ENCODE peak calls at places on chromosomes 5 and 9, in eight cellular contexts. I, V, P, A, N, X, H and F are unnamed samples.

GRCh38 chr9:93254806-93255519 is 71.0 kb downstream of the WNK2 start:
- DNase-seq in I (no peak), V (no peak), P (no peak), A (no peak), N (no peak), X (no peak), H (no peak), F (peak; percentile 1)

GRCh38 chr9:25658587-25658986 is 19.7 kb downstream of the TUSC1 start:
- DNase-seq in I (no peak), V (no peak), P (no peak), A (no peak), N (no peak), X (no peak), H (no peak), F (no peak)

GRCh38 chr9:2623046-2623865 is 1.7 kb downstream of the VLDLR start:
- DNase-seq in I (peak; percentile 43), V (peak; percentile 59), P (peak; percentile 43), A (no peak), N (no peak), X (no peak), H (peak; percentile 64), F (no peak)

GRCh38 chr5:79200573-79201183 is 35.3 kb upstream of the JMY start:
- DNase-seq in I (no peak), V (peak; percentile 18), P (no peak), A (no peak), N (no peak), X (peak; percentile 38), H (peak; percentile 20), F (no peak)

GRCh38 chr5:130720355-130720754 is 444.7 kb downstream of the HINT1 start:
- DNase-seq in I (no peak), V (no peak), P (peak; percentile 71), A (no peak), N (no peak), X (peak; percentile 1), H (peak; percentile 69), F (no peak)

GRCh38 chr5:100777680-100778281 is 125.3 kb downstream of the ST8SIA4 start:
- DNase-seq in I (no peak), V (peak; percentile 89), P (peak; percentile 91), A (no peak), N (peak; percentile 28), X (peak; percentile 1), H (peak; percentile 85), F (peak; percentile 61)

GRCh38 chr5:78536797-78537196 is 111.8 kb downstream of the LHFPL2 start:
- DNase-seq in I (no peak), V (no peak), P (no peak), A (no peak), N (no peak), X (no peak), H (no peak), F (no peak)

GRCh38 chr9:37784291-37784639 is 599 bp downstream of the EXOSC3 start:
- DNase-seq in I (no peak), V (peak; percentile 14), P (no peak), A (no peak), N (peak; percentile 11), X (peak; percentile 28), H (no peak), F (no peak)

GRCh38 chr5:51387854-51388320 is 4.6 kb downstream of the ISL1 start:
- DNase-seq in I (peak; percentile 48), V (no peak), P (no peak), A (no peak), N (no peak), X (no peak), H (no peak), F (no peak)

GRCh38 chr5:171623551-171624097 is 162.0 kb upstream of the SMIM23 start:
- DNase-seq in I (peak; percentile 81), V (no peak), P (no peak), A (no peak), N (no peak), X (no peak), H (no peak), F (no peak)

GRCh38 chr5:75265731-75266130 is 29.1 kb upstream of the ANKRD31 start:
- DNase-seq in I (no peak), V (peak; percentile 53), P (peak; percentile 44), A (no peak), N (no peak), X (peak; percentile 25), H (peak; percentile 50), F (no peak)

GRCh38 chr9:114697951-114698351 is 16.0 kb upstream of the TEX48 start:
- DNase-seq in I (no peak), V (no peak), P (no peak), A (no peak), N (peak; percentile 53), X (no peak), H (no peak), F (no peak)

GRCh38 chr5:84274585-84275468 is 109.9 kb downstream of the EDIL3 start:
- DNase-seq in I (peak; percentile 51), V (peak; percentile 28), P (peak; percentile 47), A (no peak), N (no peak), X (peak; percentile 2), H (peak; percentile 61), F (no peak)

GRCh38 chr5:133700251-133700650 is 87.9 kb upstream of the FSTL4 start:
- DNase-seq in I (no peak), V (no peak), P (no peak), A (no peak), N (no peak), X (no peak), H (no peak), F (no peak)

GRCh38 chr9:114395196-114395595 is 7.4 kb upstream of the AKNA start:
- DNase-seq in I (no peak), V (no peak), P (no peak), A (no peak), N (no peak), X (no peak), H (no peak), F (no peak)

GRCh38 chr5:159751459-159751858 is 164.8 kb upstream of the ADRA1B start:
- DNase-seq in I (no peak), V (no peak), P (no peak), A (no peak), N (no peak), X (no peak), H (no peak), F (no peak)

GRCh38 chr5:88188458-88189132 is 80.0 kb downstream of the TMEM161B start:
- DNase-seq in I (no peak), V (no peak), P (peak; percentile 4), A (no peak), N (no peak), X (peak; percentile 47), H (peak; percentile 7), F (no peak)

GRCh38 chr9:75996726-75997125 is 106.3 kb downstream of the PCSK5 start:
- DNase-seq in I (no peak), V (no peak), P (no peak), A (no peak), N (no peak), X (no peak), H (no peak), F (no peak)

GRCh38 chr9:98045234-98046160 is 11.0 kb upstream of the NANS start:
- DNase-seq in I (no peak), V (no peak), P (no peak), A (no peak), N (peak; percentile 35), X (peak; percentile 90), H (no peak), F (no peak)

GRCh38 chr9:109600142-109600541 is 102.0 kb upstream of the PTPN3 start:
- DNase-seq in I (no peak), V (peak; percentile 80), P (peak; percentile 99), A (no peak), N (no peak), X (peak; percentile 6), H (peak; percentile 89), F (no peak)

GRCh38 chr5:148957591-148958202 is 105.2 kb downstream of the SH3TC2 start:
- DNase-seq in I (peak; percentile 74), V (peak; percentile 43), P (peak; percentile 46), A (peak; percentile 8), N (peak; percentile 38), X (peak; percentile 59), H (peak; percentile 42), F (peak; percentile 37)

GRCh38 chr5:161263186-161263585 is 283.3 kb downstream of the GABRB2 start:
- DNase-seq in I (no peak), V (no peak), P (no peak), A (no peak), N (no peak), X (no peak), H (no peak), F (no peak)

GRCh38 chr5:142717582-142718215 is 31.8 kb upstream of the FGF1 start:
- DNase-seq in I (no peak), V (peak; percentile 72), P (peak; percentile 60), A (no peak), N (no peak), X (peak; percentile 30), H (peak; percentile 87), F (peak; percentile 51)

GRCh38 chr5:59348189-59348588 is 545.3 kb downstream of the PDE4D start:
- DNase-seq in I (no peak), V (no peak), P (no peak), A (no peak), N (no peak), X (no peak), H (no peak), F (no peak)

GRCh38 chr5:14824490-14824889 is 47.1 kb downstream of the ANKH start:
- DNase-seq in I (no peak), V (no peak), P (no peak), A (no peak), N (no peak), X (no peak), H (no peak), F (no peak)

GRCh38 chr5:176360894-176361436 is 599 bp downstream of the KIAA1191 start:
- DNase-seq in I (no peak), V (peak; percentile 4), P (no peak), A (no peak), N (no peak), X (no peak), H (peak; percentile 6), F (no peak)

GRCh38 chr5:95817430-95817829 is 5.1 kb downstream of the GLRX start:
- DNase-seq in I (no peak), V (peak; percentile 76), P (peak; percentile 83), A (no peak), N (peak; percentile 41), X (no peak), H (peak; percentile 24), F (no peak)

GRCh38 chr5:176388003-176388340 is 426 bp downstream of the NOP16 start:
- DNase-seq in I (no peak), V (peak; percentile 9), P (no peak), A (no peak), N (no peak), X (peak; percentile 54), H (peak; percentile 30), F (no peak)

GRCh38 chr5:34682926-34683623 is 26.9 kb downstream of the RAI14 start:
- DNase-seq in I (no peak), V (peak; percentile 52), P (peak; percentile 73), A (no peak), N (no peak), X (no peak), H (peak; percentile 51), F (no peak)

GRCh38 chr9:125989090-125989501 is 241.9 kb downstream of the PBX3 start:
- DNase-seq in I (no peak), V (no peak), P (no peak), A (no peak), N (no peak), X (no peak), H (no peak), F (no peak)

GRCh38 chr5:59266410-59266809 is 627.1 kb downstream of the PDE4D start:
- DNase-seq in I (no peak), V (no peak), P (no peak), A (no peak), N (no peak), X (no peak), H (no peak), F (no peak)

GRCh38 chr5:64923151-64923685 is 154.5 kb downstream of the CWC27 start:
- DNase-seq in I (no peak), V (peak; percentile 84), P (peak; percentile 51), A (no peak), N (no peak), X (no peak), H (peak; percentile 22), F (no peak)

GRCh38 chr5:148421661-148422060 is 37.9 kb downstream of the FBXO38 start:
- DNase-seq in I (no peak), V (no peak), P (no peak), A (no peak), N (no peak), X (no peak), H (no peak), F (no peak)